ENCODE peak calls at places on chromosomes 12 and 14, in four cellular contexts. K is stomach; I is A549; Y is CD8-positive, alpha-beta T cell. C is an unnamed sample.

GRCh38 chr14:71626281-71626835 is 305.9 kb upstream of the RGS6 start:
- DNase-seq in Y (no peak), I (no peak), K (no peak), C (no peak)

GRCh38 chr12:102023343-102023930 is 38.4 kb downstream of the WASHC3 start:
- DNase-seq in Y (no peak), K (no peak), I (no peak), C (no peak)

GRCh38 chr14:76720382-76720813 is 40.9 kb upstream of the VASH1 start:
- DNase-seq in Y (no peak), K (peak), I (no peak), C (peak)

GRCh38 chr12:11134300-11134699 is at the start of gene TAS2R30:
- DNase-seq in I (no peak), Y (no peak), K (no peak), C (no peak)

GRCh38 chr14:77091518-77091917 is 6.5 kb upstream of the CIPC start:
- DNase-seq in I (no peak), Y (no peak), K (no peak), C (no peak)

GRCh38 chr12:11717533-11717961 is 68.1 kb downstream of the ETV6 start:
- DNase-seq in K (no peak), I (no peak), Y (no peak), C (no peak)

GRCh38 chr12:128387811-128388422 is 120.9 kb downstream of the TMEM132C start:
- DNase-seq in Y (no peak), K (peak), I (peak), C (peak)

GRCh38 chr12:49126852-49127763 is 4.1 kb downstream of the TUBA1B start:
- DNase-seq in I (no peak), Y (no peak), K (no peak), C (no peak)

GRCh38 chr12:55931780-55932545 is 1.0 kb downstream of the DGKA start:
- DNase-seq in Y (peak), K (peak), I (peak), C (peak)

GRCh38 chr14:74858022-74858421 is 17.9 kb downstream of the PROX2 start:
- DNase-seq in Y (no peak), I (no peak), K (no peak), C (no peak)

GRCh38 chr14:24343795-24344660 is 4.2 kb upstream of the RIPK3 start:
- DNase-seq in I (no peak), K (no peak), Y (no peak), C (no peak)

GRCh38 chr12:55636853-55637252 is at the start of gene OR10P1:
- DNase-seq in I (no peak), K (no peak), Y (no peak), C (no peak)

GRCh38 chr12:109677323-109677722 is 36.3 kb upstream of the FAM222A start:
- DNase-seq in I (no peak), Y (no peak), K (no peak), C (no peak)

GRCh38 chr14:32259368-32260013 is 56.4 kb upstream of the RNU6-8 start:
- DNase-seq in K (no peak), Y (no peak), I (peak), C (no peak)

GRCh38 chr12:116416161-116416560 is 138.7 kb upstream of the MED13L start:
- DNase-seq in I (no peak), K (no peak), Y (no peak), C (no peak)

GRCh38 chr14:67526676-67527459 is 6.2 kb upstream of the PLEKHH1 start:
- DNase-seq in Y (peak), K (peak), I (peak), C (peak)

GRCh38 chr12:6701078-6701768 is 608 bp upstream of the PIANP start:
- DNase-seq in I (no peak), K (no peak), Y (no peak), C (no peak)

GRCh38 chr12:65568517-65568916 is 255.8 kb upstream of the HMGA2 start:
- DNase-seq in Y (no peak), K (peak), I (no peak), C (peak)

GRCh38 chr14:72904840-72905561 is 11.1 kb upstream of the DPF3 start:
- DNase-seq in K (peak), I (peak), Y (peak), C (peak)

DNA sequence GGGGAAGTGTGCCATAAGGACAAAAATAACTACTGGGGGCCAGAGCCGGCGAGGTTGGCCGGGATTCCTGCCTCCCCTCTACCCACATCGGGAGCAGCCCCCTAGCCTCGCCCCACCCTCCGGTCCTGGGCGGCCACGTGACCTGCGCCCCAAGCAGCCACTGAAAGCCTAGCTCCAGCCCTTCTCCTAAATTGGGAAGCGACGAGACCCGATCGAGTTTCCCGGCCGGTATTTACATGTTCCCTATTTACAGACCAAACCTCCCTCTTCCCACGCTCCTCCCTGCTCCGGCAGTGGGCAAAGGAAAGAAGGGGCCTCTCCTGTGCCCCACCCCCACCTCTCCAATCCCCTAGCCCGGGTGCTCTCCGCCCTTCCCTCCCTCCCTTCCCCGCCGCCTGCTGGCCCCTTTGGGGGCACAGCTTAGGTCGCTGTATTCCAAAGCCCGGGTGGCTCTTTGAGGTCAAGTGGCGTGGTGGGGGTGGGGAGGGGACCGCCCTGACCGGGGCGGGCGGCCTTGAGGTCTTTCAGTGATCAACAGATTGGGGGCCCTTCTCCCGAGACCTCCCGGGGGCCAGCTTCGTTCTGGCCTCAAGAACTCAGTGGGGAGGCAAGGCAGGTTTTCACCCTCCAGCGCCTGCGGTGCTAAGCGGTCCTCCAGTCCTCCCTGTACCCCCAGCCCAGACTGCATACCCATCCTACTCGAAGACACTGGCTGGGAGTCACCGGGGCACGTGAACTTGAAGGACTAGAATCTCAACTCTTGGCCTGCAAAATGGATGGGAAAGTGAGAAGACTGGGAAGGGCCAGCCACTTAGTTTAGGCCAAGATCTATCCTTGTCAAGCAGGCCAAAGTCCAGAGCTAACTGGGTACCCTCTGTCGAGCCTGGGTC is 6.3 kb upstream of the CTDSP2 start:
- DNase-seq in I (no peak), Y (no peak), K (no peak), C (peak)
- H3K4me3 ChIP-seq in I (no peak), Y (no peak), K (peak), C (no peak)

GRCh38 chr12:110704750-110705149 is 15.8 kb upstream of the HVCN1 start:
- DNase-seq in I (peak), Y (no peak), K (peak), C (no peak)
- TF ChIP-seq CTCF in I (peak), Y (no peak), K (peak), C (peak)

GRCh38 chr12:105783983-105784947 is 354.5 kb downstream of the NUAK1 start:
- DNase-seq in K (no peak), I (no peak), Y (no peak), C (no peak)
- H3K4me3 ChIP-seq in K (no peak), I (no peak), Y (no peak), C (no peak)

DNA sequence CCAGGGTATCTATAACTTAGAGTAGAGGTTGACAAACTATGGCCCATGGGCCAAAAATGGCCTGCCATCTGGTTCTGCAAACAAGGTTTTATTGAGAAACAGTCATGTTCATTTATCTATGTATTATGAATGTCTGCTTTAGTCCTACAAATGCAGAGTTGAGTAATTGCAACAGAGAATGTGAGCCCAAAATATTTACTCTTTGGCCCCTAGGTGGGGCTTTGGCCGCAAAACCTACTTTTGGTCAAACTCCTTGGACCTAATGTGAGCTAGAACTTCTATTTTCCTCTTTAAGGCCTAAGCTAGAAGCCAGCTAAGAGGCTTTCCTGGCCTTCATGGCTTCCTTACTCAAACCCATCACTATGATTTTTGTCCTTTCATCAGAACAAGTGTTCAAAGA is 379.1 kb downstream of the NELL2 start:
- DNase-seq in Y (no peak), I (no peak), K (no peak), C (no peak)
- TF ChIP-seq CTCF in Y (no peak), I (no peak), K (no peak), C (no peak)